ENCODE peak calls at places on chromosomes 7 and 10, in five cellular contexts. V is NB4, W is endodermal cell, U is brain microvascular endothelial cell, E is fibroblast of mammary gland. N is an unnamed sample.

GRCh38 chr7:54664235-54665228 is 94.5 kb downstream of the SEC61G start:
- DNase-seq in U (peak), E (peak), W (peak), V (peak), N (peak)

GRCh38 chr10:30247704-30248103 is 101.4 kb downstream of the MTPAP start:
- DNase-seq in E (no peak), U (no peak), W (no peak), V (peak), N (no peak)

GRCh38 chr7:134114992-134115391 is 12.1 kb upstream of the LRGUK start:
- DNase-seq in E (no peak), W (no peak), U (no peak), V (no peak), N (no peak)

GRCh38 chr7:101608772-101609713 is 20.1 kb downstream of the MYL10 start:
- DNase-seq in V (no peak), U (no peak), E (no peak), W (peak), N (no peak)

GRCh38 chr7:80841566-80842478 is 77.0 kb downstream of the SEMA3C start:
- DNase-seq in E (peak), V (no peak), W (no peak), U (no peak), N (peak)

GRCh38 chr7:26369519-26370385 is 78.1 kb downstream of the SNX10 start:
- DNase-seq in U (peak), W (peak), V (peak), E (peak), N (peak)

GRCh38 chr10:4053940-4054339 is 268.9 kb upstream of the KLF6 start:
- DNase-seq in U (no peak), W (no peak), E (no peak), V (peak), N (no peak)

GRCh38 chr7:14457567-14458453 is 444.7 kb downstream of the DGKB start:
- DNase-seq in U (peak), V (peak), E (peak), W (peak), N (peak)

GRCh38 chr10:86706401-86706841 is 38.1 kb downstream of the LDB3 start:
- DNase-seq in U (no peak), E (no peak), V (no peak), W (peak), N (no peak)

GRCh38 chr10:71797533-71798307 is 24.4 kb upstream of the VSIR start:
- DNase-seq in V (peak), E (no peak), U (no peak), W (no peak), N (no peak)

GRCh38 chr10:123862421-123863188 is 29.0 kb downstream of the CPXM2 start:
- DNase-seq in W (no peak), V (no peak), E (peak), U (no peak), N (no peak)

GRCh38 chr10:9331583-9332008 is 1277.1 kb downstream of the GATA3 start:
- DNase-seq in V (peak), E (peak), W (no peak), U (peak), N (peak)

GRCh38 chr10:42990721-42991441 is 86.0 kb upstream of the RET start:
- DNase-seq in V (peak), W (no peak), U (no peak), E (no peak), N (no peak)

GRCh38 chr10:84375011-84375410 is 46.6 kb downstream of the CCSER2 start:
- DNase-seq in V (peak), E (peak), W (peak), U (peak), N (peak)

GRCh38 chr10:53479365-53479764 is 706.8 kb upstream of the MBL2 start:
- DNase-seq in W (no peak), V (no peak), U (no peak), E (no peak), N (no peak)

GRCh38 chr10:124043310-124044142 is 49.9 kb downstream of the CHST15 start:
- DNase-seq in W (no peak), V (peak), E (no peak), U (no peak), N (peak)

GRCh38 chr10:129744134-129744895 is 219.8 kb downstream of the EBF3 start:
- DNase-seq in V (no peak), U (no peak), W (peak), E (no peak), N (no peak)

DNA sequence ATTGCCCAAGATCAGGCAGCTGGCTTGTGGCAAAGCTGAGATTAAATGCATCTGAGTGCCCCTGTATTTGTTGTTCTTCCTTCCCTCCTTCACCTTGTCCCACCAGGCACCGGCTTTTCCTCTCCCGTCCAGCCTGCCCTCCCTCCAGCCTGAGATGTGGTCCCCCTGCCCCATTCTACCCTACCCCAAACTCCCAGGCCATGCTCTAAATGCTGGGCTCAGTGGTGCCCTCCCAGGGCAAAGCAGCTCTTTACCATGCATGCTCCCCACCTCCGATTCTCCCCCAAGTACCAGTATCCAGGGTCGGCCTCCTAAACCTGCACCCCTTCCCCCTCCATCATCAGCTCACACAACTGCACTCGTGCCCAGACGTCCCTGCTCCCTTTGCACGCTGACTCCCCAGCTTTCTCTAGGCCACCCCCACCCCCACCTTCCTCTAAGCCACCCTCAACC is 36.5 kb downstream of the CALML5 start:
- DNase-seq in W (no peak), U (no peak), E (no peak), V (no peak), N (no peak)
- H3K4me3 ChIP-seq in W (no peak), U (no peak), E (no peak), V (no peak), N (no peak)

GRCh38 chr10:132162021-132162531 is 24.7 kb upstream of the DPYSL4 start:
- DNase-seq in W (no peak), U (no peak), E (no peak), V (no peak), N (no peak)

GRCh38 chr10:132163826-132164515 is 22.8 kb upstream of the DPYSL4 start:
- DNase-seq in E (no peak), U (no peak), W (no peak), V (no peak), N (no peak)

GRCh38 chr10:132164801-132165278 is 21.9 kb upstream of the DPYSL4 start:
- DNase-seq in V (no peak), E (no peak), U (no peak), W (peak), N (no peak)

GRCh38 chr10:132163278-132163765 is 23.4 kb upstream of the DPYSL4 start:
- DNase-seq in W (peak), U (no peak), E (no peak), V (peak), N (no peak)

DNA sequence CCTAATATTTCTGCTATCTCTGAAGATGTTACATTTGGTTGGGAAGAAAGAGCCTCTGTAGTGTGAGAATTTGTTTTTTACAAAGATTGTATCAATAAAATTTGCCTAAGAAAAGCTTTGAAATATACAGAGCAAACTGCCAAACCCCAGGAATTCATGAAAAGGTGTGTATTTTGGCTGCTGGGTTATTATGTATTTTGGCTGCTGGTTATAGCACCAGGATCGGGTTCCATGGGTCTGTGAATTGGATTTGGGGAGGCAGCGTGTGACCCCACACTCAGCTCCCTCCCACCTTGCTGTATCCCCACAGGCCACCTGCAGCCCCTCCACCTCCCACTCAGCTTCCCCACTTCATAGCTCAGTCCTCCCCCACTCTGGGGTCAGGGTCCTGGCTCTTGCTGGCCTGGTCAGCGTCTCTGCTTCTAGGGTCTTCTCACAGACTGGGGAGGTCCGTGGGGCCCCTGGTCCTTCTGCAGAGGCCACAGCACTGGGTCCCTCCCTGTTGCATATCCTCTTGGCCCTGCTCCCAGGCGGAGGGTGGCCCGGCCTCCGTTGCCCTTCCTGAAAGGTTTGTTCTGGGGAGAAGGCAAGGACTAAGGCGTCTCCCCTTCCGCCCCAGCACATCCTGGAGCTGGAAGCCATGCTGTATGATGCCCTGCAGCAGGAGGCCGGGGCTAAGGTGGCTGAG is 24.0 kb upstream of the DPYSL4 start:
- DNase-seq in V (no peak), W (no peak), U (no peak), E (no peak), N (no peak)
- TF ChIP-seq CTCF in V (no peak), W (no peak), U (no peak), E (no peak), N (no peak)

GRCh38 chr10:121766426-121766825 is 161.4 kb downstream of the ATE1 start:
- DNase-seq in U (no peak), E (no peak), W (no peak), V (no peak), N (no peak)

DNA sequence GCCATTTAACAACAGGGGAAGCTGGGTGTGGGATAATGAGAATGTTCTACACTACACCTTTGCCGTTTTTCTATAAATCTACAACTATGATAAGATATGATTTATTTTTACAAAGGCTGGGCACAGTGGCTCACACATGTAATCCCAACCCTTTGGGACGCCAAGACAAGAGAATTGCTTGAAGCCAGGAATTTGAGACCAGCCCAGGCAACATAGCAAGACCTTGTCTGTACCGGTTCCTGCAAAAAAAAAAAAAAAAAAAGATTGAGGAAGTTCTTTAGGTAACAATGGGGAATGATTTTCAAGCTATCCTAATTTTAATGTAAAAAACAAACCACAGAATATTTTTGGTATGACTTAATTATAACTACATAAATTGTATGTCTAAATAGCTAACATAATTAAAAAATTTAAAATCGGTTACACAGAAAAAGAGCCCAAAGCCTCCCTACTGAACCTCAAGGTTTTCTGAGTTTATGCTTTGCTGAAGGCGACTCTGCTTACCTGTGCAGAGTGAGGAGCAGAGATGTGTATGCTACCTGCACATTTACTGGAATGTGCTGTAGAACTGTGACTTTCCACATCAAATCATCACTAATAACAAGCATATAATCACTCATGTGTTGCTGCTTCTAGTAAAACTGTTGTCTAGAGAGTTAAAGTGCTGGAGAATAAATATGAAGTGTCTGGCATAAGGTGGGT is 163.4 kb downstream of the ATE1 start:
- DNase-seq in W (no peak), E (no peak), U (no peak), V (no peak), N (no peak)
- H3K4me3 ChIP-seq in W (no peak), E (no peak), U (no peak), V (no peak), N (no peak)

DNA sequence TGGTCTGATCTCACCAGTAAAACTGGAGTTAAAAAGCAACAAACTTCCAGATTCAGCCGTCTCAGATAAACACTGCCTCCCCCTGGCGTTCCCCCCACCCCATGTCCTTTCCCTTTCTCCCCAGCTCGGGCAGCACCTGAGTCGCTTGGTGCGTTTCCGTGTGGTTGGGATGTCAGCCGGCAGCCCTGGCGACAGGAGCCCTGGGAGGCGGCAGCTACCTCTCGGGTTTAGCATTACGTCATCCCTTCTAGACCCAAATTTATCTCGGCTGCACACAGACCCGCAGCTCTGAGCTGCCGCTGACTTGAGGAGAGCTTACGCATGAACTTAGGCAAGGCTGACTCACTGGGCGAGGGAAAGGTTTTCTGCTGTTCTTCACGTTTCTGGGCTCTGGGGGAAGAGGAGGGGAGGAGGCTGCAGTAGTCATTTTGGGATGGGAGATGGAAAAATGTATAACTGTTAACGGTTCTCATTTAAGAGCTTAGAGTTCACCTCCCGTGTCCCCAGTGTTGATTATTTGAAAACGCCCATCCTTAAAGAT is 14.4 kb downstream of the MXI1 start:
- DNase-seq in U (peak), E (peak), W (peak), V (peak), N (peak)
- TF ChIP-seq CTCF in U (peak), E (peak), W (peak), V (peak), N (peak)

GRCh38 chr7:128831178-128831993 is 1.2 kb downstream of the FLNC start:
- DNase-seq in V (peak), W (peak), U (peak), E (peak), N (peak)

GRCh38 chr7:128827971-128828711 is 2.1 kb upstream of the FLNC start:
- DNase-seq in V (no peak), W (peak), U (peak), E (peak), N (peak)

GRCh38 chr7:128827248-128827958 is 2.8 kb upstream of the FLNC start:
- DNase-seq in V (no peak), W (peak), U (peak), E (peak), N (peak)

GRCh38 chr7:128830231-128831177 is at the start of gene FLNC:
- DNase-seq in W (peak), E (peak), U (peak), V (peak), N (peak)

GRCh38 chr7:128829391-128830166 is 627 bp upstream of the FLNC start:
- DNase-seq in V (peak), U (peak), E (peak), W (peak), N (peak)
- H3K4me3 ChIP-seq in V (no peak), U (peak), E (peak), W (no peak), N (peak)

GRCh38 chr7:41207141-41207540 is 495.7 kb downstream of the INHBA start:
- DNase-seq in V (no peak), E (no peak), U (no peak), W (peak), N (no peak)
- TF ChIP-seq CTCF in V (no peak), E (no peak), U (no peak), W (peak), N (no peak)

GRCh38 chr7:143382126-143382790 is 1.1 kb downstream of the ZYX start:
- DNase-seq in U (no peak), E (no peak), W (peak), V (no peak), N (no peak)

GRCh38 chr7:143383642-143383957 is 2.5 kb downstream of the ZYX start:
- DNase-seq in E (peak), W (no peak), V (no peak), U (no peak), N (no peak)

GRCh38 chr7:143381427-143382125 is 431 bp downstream of the ZYX start:
- DNase-seq in V (no peak), U (peak), W (peak), E (peak), N (peak)

GRCh38 chr7:143384148-143384547 is 3.0 kb downstream of the ZYX start:
- DNase-seq in W (peak), V (no peak), E (peak), U (peak), N (no peak)

GRCh38 chr7:143382791-143383641 is 1.9 kb downstream of the ZYX start:
- DNase-seq in E (no peak), W (peak), U (no peak), V (no peak), N (no peak)
- H3K4me3 ChIP-seq in E (peak), W (peak), U (peak), V (peak), N (peak)

DNA sequence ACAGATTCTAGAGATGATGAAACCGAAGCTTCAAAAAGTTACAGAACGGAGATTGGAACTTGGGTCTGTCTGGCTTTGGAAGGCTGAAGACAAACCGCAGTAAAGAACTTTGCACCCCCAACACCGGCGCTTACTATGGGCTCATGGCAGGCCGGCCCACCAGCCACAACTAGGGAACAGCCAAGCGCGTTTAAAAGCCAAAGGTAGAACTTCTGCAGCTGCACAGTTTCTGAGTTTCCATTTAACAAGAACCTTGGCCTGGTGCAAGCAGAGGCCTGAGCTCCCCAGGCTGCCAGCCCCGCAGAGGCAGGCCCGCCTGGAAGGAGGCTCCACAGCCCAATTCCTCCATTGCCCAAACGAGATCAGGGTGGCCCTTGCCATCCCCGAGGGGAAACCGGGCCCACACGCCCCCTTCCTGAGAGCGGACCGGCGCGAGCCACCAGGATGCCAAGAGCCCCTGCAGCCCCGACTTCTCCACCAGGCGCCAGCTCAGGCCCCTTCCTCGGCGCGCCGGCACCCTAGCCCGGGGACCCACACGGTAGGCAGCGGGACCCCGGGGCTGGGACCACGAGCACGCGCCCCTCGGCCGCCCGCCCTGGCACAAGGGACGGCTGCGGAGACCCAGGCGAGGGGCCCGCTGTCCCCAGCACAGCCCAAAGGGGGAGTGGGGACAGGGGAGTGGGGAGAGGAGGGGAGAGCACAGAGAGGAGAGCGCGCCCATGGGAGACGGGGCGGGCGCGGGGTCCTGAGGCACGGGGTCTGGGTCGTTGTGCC is 566 bp downstream of the MAD1L1 start:
- DNase-seq in W (peak), E (no peak), U (no peak), V (peak), N (no peak)
- TF ChIP-seq CTCF in W (peak), E (no peak), U (no peak), V (no peak), N (no peak)

GRCh38 chr7:28112883-28113540 is 67.6 kb downstream of the JAZF1 start:
- DNase-seq in E (peak), U (peak), W (no peak), V (peak), N (no peak)

GRCh38 chr7:28112467-28112866 is 68.1 kb downstream of the JAZF1 start:
- DNase-seq in E (no peak), W (no peak), V (no peak), U (no peak), N (no peak)

GRCh38 chr7:28115261-28115660 is 65.3 kb downstream of the JAZF1 start:
- DNase-seq in U (no peak), E (no peak), W (no peak), V (no peak), N (no peak)

GRCh38 chr7:28114056-28114455 is 66.5 kb downstream of the JAZF1 start:
- DNase-seq in W (no peak), V (no peak), E (no peak), U (no peak), N (no peak)

GRCh38 chr7:28116034-28116433 is 64.6 kb downstream of the JAZF1 start:
- DNase-seq in E (no peak), W (no peak), U (no peak), V (no peak), N (no peak)
- H3K4me3 ChIP-seq in E (no peak), W (no peak), U (no peak), V (no peak), N (no peak)